ENCODE peak calls at places on chromosomes 16 and 17, in five cellular contexts. D is activated CD8-positive, alpha-beta memory T cell treated with anti-CD3 and anti-CD28 coated beads for 24 hours; W is AG04450; H is amygdala; U is left colon. F is an unnamed sample.

GRCh38 chr17:71055128-71055527 is 885.8 kb downstream of the KCNJ2 start:
- DNase-seq in D (no peak), W (peak), H (no peak), U (no peak), F (no peak)

GRCh38 chr17:51124641-51125503 is 4.2 kb upstream of the SPAG9 start:
- DNase-seq in D (no peak), W (no peak), H (no peak), U (no peak), F (no peak)

GRCh38 chr16:67249178-67249759 is 490 bp downstream of the SLC9A5 start:
- DNase-seq in D (no peak), W (no peak), H (no peak), U (no peak), F (no peak)

GRCh38 chr17:17445925-17446665 is 30.7 kb upstream of the MED9 start:
- DNase-seq in D (no peak), W (peak), H (no peak), U (no peak), F (peak)

GRCh38 chr16:83771306-83771942 is 36.4 kb upstream of the HSBP1 start:
- DNase-seq in D (no peak), W (no peak), H (no peak), U (no peak), F (peak)

GRCh38 chr17:18968945-18969887 is 17.3 kb downstream of the SLC5A10 start:
- DNase-seq in D (no peak), W (no peak), H (no peak), U (peak), F (peak)

GRCh38 chr16:35255186-35255803 is 1795.9 kb downstream of the TP53TG3F start:
- DNase-seq in D (no peak), W (no peak), H (no peak), U (no peak), F (no peak)

GRCh38 chr17:61325382-61326073 is 74.1 kb upstream of the TBX2 start:
- DNase-seq in D (no peak), W (no peak), H (no peak), U (no peak), F (no peak)

GRCh38 chr17:42311240-42312034 is 23.1 kb downstream of the STAT5A start:
- DNase-seq in D (no peak), W (peak), H (peak), U (peak), F (peak)

GRCh38 chr17:77493901-77494663 is 353.3 kb downstream of the SEC14L1 start:
- DNase-seq in D (no peak), W (no peak), H (no peak), U (peak), F (no peak)

GRCh38 chr17:11330871-11331270 is 89.9 kb downstream of the SHISA6 start:
- DNase-seq in D (no peak), W (no peak), H (no peak), U (no peak), F (no peak)

GRCh38 chr17:46782250-46782953 is 36.1 kb downstream of the WNT3 start:
- DNase-seq in D (no peak), W (no peak), H (no peak), U (no peak), F (peak)

GRCh38 chr17:27929990-27930389 is 36.8 kb upstream of the LYRM9 start:
- DNase-seq in D (no peak), W (no peak), H (no peak), U (no peak), F (no peak)